ENCODE peak calls at places on chromosomes 13 and 19, in five cellular contexts. F, W, J, U and T are unnamed samples.

GRCh38 chr13:70388935-70389334 is 280.7 kb upstream of the KLHL1 start:
- DNase-seq in F (no peak), W (no peak), J (no peak), U (no peak), T (no peak)

GRCh38 chr13:51666316-51666715 is 82.1 kb downstream of the WDFY2 start:
- DNase-seq in F (no peak), W (no peak), J (peak), U (no peak), T (no peak)

GRCh38 chr19:2353159-2353894 is 6.7 kb upstream of the TMPRSS9 start:
- DNase-seq in F (no peak), W (no peak), J (no peak), U (no peak), T (no peak)

GRCh38 chr13:35164324-35164932 is 222.4 kb downstream of the NBEA start:
- DNase-seq in F (peak), W (peak), J (peak), U (no peak), T (no peak)

GRCh38 chr19:45876411-45877197 is 9.3 kb downstream of the IRF2BP1 start:
- DNase-seq in F (no peak), W (peak), J (no peak), U (no peak), T (no peak)

GRCh38 chr13:30998548-30999140 is 66.2 kb downstream of the TEX26 start:
- DNase-seq in F (no peak), W (no peak), J (peak), U (peak), T (no peak)

GRCh38 chr19:13155472-13156284 is 5.5 kb downstream of the IER2 start:
- DNase-seq in F (peak), W (peak), J (peak), U (peak), T (peak)

GRCh38 chr13:20430296-20430695 is 95.4 kb downstream of the CRYL1 start:
- DNase-seq in F (no peak), W (no peak), J (peak), U (no peak), T (no peak)

GRCh38 chr19:3075605-3076431 is 13.5 kb upstream of the TLE5 start:
- DNase-seq in F (peak), W (peak), J (peak), U (no peak), T (no peak)

GRCh38 chr13:91630916-91631315 is 232.5 kb downstream of the GPC5 start:
- DNase-seq in F (no peak), W (no peak), J (no peak), U (no peak), T (no peak)

GRCh38 chr13:40408602-40409001 is 257.8 kb downstream of the FOXO1 start:
- DNase-seq in F (no peak), W (no peak), J (peak), U (peak), T (no peak)

GRCh38 chr19:16319466-16319865 is 5.2 kb upstream of the KLF2 start:
- DNase-seq in F (no peak), W (no peak), J (no peak), U (no peak), T (no peak)

GRCh38 chr13:55090612-55091011 is 2050.1 kb upstream of the PRR20A start:
- DNase-seq in F (no peak), W (no peak), J (no peak), U (no peak), T (no peak)

GRCh38 chr13:48849515-48849914 is 126.2 kb upstream of the FNDC3A start:
- DNase-seq in F (no peak), W (no peak), J (no peak), U (no peak), T (no peak)

GRCh38 chr19:45526143-45526542 is 18.9 kb downstream of the VASP start:
- DNase-seq in F (no peak), W (peak), J (peak), U (no peak), T (peak)